ENCODE peak calls at places on chromosomes 5 and 9, in five cellular contexts. R is IMR-90, C is SK-N-SH, T is HepG2, M is K562. J is an unnamed sample.

GRCh38 chr5:78799254-78800017 is 150.9 kb upstream of the LHFPL2 start:
- DNase-seq in C (no peak), R (peak; percentile 67), T (no peak), M (no peak), J (no peak)

GRCh38 chr9:97803167-97804058 is 49.6 kb upstream of the FOXE1 start:
- DNase-seq in M (peak; percentile 94), T (peak; percentile 33), R (peak; percentile 25), C (peak; percentile 97), J (no peak)

GRCh38 chr5:69237877-69238276 is 3.2 kb downstream of the CDK7 start:
- DNase-seq in R (no peak), C (no peak), M (no peak), T (no peak), J (no peak)

GRCh38 chr9:115855458-115856133 is 298.0 kb upstream of the PAPPA start:
- DNase-seq in M (no peak), C (no peak), T (no peak), R (peak; percentile 4), J (no peak)

GRCh38 chr5:123397538-123397937 is 25.7 kb downstream of the CEP120 start:
- DNase-seq in C (no peak), R (no peak), T (no peak), M (no peak), J (no peak)

GRCh38 chr5:9512452-9512851 is 33.4 kb downstream of the SEMA5A start:
- DNase-seq in M (no peak), C (no peak), R (peak; percentile 18), T (no peak), J (no peak)

GRCh38 chr9:90822866-90823265 is 21.2 kb downstream of the SYK start:
- DNase-seq in T (no peak), C (no peak), M (no peak), R (no peak), J (no peak)

GRCh38 chr5:179405426-179406030 is 60.3 kb upstream of the ADAMTS2 start:
- DNase-seq in T (no peak), R (no peak), M (no peak), C (no peak), J (no peak)

GRCh38 chr5:96753848-96754247 is 53.9 kb downstream of the ERAP1 start:
- DNase-seq in C (peak; percentile 41), T (no peak), M (no peak), R (no peak), J (no peak)

GRCh38 chr5:113105693-113106280 is 129.2 kb downstream of the DCP2 start:
- DNase-seq in C (no peak), M (no peak), T (no peak), R (no peak), J (no peak)

GRCh38 chr5:56561-57290 is 35.2 kb upstream of the PLEKHG4B start:
- DNase-seq in M (peak; percentile 56), R (peak; percentile 52), C (no peak), T (no peak), J (no peak)

GRCh38 chr5:38640012-38640395 is 83.6 kb upstream of the LIFR start:
- DNase-seq in M (no peak), C (no peak), T (no peak), R (peak; percentile 24), J (no peak)

GRCh38 chr9:132631280-132631679 is 38.5 kb downstream of the DDX31 start:
- DNase-seq in M (no peak), R (peak; percentile 87), C (no peak), T (no peak), J (no peak)

GRCh38 chr9:34437006-34437925 is 21.1 kb downstream of the FAM219A start:
- DNase-seq in C (peak; percentile 74), T (peak; percentile 68), R (peak; percentile 79), M (peak; percentile 47), J (peak; percentile 40)

GRCh38 chr5:54624671-54625583 is 107.4 kb downstream of the SNX18 start:
- DNase-seq in C (no peak), M (no peak), R (peak; percentile 77), T (no peak), J (no peak)

GRCh38 chr5:220008-220407 is 1.9 kb downstream of the SDHA start:
- DNase-seq in C (no peak), R (no peak), T (no peak), M (no peak), J (no peak)

GRCh38 chr5:119582987-119583386 is 46.4 kb upstream of the FAM170A start:
- DNase-seq in M (no peak), T (no peak), C (no peak), R (no peak), J (no peak)

GRCh38 chr5:34599471-34600117 is 56.5 kb upstream of the RAI14 start:
- DNase-seq in C (no peak), M (no peak), T (peak; percentile 10), R (no peak), J (no peak)

GRCh38 chr5:121573844-121574243 is 277.8 kb upstream of the FTMT start:
- DNase-seq in T (no peak), C (no peak), M (no peak), R (no peak), J (no peak)

GRCh38 chr5:958701-959571 is 49.7 kb upstream of the NKD2 start:
- DNase-seq in R (peak; percentile 54), M (no peak), T (peak; percentile 75), C (peak; percentile 43), J (no peak)

GRCh38 chr5:149857499-149857898 is 87.1 kb downstream of the PDE6A start:
- DNase-seq in C (peak; percentile 33), T (no peak), M (no peak), R (no peak), J (no peak)

GRCh38 chr5:1078851-1079250 is 33.0 kb downstream of the SLC12A7 start:
- DNase-seq in C (no peak), R (no peak), M (no peak), T (no peak), J (no peak)

GRCh38 chr9:17531642-17532254 is 47.1 kb upstream of the SH3GL2 start:
- DNase-seq in C (peak; percentile 59), T (peak; percentile 32), R (peak; percentile 60), M (peak; percentile 8), J (no peak)

GRCh38 chr9:121924700-121925099 is 168.4 kb downstream of the TTLL11 start:
- DNase-seq in T (no peak), M (no peak), R (no peak), C (no peak), J (no peak)

GRCh38 chr9:121917375-121918335 is 175.5 kb downstream of the TTLL11 start:
- DNase-seq in R (no peak), C (no peak), M (no peak), T (no peak), J (no peak)

GRCh38 chr9:121926417-121926816 is 166.7 kb downstream of the TTLL11 start:
- DNase-seq in M (no peak), T (no peak), R (no peak), C (no peak), J (no peak)

GRCh38 chr9:121916008-121916407 is 177.1 kb downstream of the TTLL11 start:
- DNase-seq in T (no peak), M (no peak), C (no peak), R (peak; percentile 64), J (no peak)

DNA sequence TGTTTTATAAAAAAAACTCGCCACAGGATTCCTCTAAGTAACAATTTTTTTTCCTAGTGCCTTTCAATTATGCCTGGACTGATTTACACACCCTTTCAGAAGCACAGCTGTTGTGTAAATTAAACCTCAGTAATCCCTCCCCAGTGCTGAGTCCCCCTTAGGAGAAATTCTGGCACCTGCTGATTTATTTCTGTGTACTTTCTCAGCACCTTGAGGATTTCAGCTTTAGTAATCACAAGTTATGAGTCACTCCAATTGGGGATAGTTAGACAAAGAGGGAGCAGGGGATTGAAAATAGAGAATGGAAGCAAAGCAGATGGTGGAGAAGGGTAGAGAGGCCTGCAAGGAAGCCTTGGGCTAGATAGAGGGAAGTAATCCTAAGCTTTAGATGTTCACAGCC is 171.7 kb downstream of the TTLL11 start:
- DNase-seq in R (peak; percentile 31), M (no peak), C (no peak), T (no peak), J (no peak)
- TF ChIP-seq MXI1 in R (no peak), M (no peak), C (no peak), T (no peak), J (no peak)

DNA sequence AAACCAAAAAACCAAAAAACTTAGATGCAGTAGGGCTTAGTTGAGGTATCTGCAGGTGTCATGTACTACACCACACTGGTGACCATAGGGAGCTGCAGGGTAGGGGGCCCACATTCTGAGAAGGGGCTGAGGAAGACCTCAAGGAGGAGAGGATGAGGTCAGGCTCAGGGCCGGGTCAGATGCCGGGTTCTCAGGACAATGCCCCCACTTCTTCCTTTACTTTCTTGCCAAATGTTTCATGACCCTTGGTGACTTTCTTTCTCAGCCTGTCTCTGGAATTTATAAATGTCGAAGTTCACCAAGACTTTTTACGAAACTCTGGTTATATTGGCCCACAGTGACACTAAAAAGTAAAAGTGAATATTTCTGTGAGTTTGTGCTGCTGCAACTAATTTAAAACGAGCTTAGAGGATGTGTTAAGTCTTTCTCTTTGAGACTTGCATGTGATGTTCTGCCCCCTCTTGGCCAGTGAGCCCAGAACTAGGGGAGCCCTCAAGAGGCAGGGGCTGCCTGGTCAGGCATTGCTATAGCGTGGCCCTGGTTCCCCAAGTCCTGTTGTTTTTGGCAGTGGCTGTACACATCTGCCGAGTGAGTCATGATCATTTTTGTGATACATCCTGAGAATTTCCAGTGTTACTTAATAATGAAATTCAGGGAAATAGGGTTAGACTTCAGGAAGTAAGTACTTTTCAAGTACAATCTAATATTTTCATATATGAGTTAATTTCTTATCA is 11.2 kb downstream of the ACO1 start:
- DNase-seq in C (peak; percentile 20), R (peak; percentile 98), M (no peak), T (no peak), J (no peak)
- TF ChIP-seq MXI1 in C (no peak), R (peak; percentile 51), M (no peak), T (no peak), J (no peak)

GRCh38 chr5:168117469-168117868 is 174.0 kb upstream of the WWC1 start:
- DNase-seq in R (no peak), M (no peak), T (no peak), C (no peak), J (no peak)

GRCh38 chr5:168114444-168115017 is 176.9 kb upstream of the WWC1 start:
- DNase-seq in T (peak; percentile 44), M (peak; percentile 55), C (peak; percentile 57), R (peak; percentile 14), J (no peak)

GRCh38 chr5:168121138-168121494 is 170.3 kb upstream of the WWC1 start:
- DNase-seq in T (no peak), M (no peak), C (no peak), R (no peak), J (no peak)

GRCh38 chr5:168120416-168121137 is 170.9 kb upstream of the WWC1 start:
- DNase-seq in T (no peak), M (no peak), R (no peak), C (no peak), J (no peak)

DNA sequence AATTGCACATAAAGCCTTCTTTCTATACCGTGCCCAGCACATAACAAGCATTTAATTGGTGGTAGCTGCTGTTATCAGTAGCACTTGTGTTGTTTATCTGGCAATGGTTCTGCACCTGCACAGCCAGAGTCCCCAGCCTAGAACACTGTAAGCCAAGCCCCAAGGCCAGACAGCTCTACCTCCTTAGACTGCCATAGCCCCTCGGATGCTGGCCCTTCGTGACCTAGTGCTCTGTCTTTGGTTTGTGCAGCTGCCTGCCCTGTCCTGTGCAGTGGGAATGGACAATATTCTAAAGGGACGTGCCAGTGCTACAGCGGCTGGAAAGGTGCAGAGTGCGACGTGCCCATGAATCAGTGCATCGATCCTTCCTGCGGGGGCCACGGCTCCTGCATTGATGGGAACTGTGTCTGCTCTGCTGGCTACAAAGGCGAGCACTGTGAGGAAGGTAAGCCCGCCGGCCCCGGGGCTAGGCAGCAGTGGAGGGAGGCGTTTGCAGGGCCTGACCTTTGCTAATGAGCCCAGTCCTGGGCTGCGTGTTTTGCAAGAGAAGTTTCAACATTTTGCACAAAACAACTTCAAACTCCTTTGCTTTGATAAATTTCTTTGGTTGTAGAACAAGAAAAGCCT is 173.3 kb upstream of the WWC1 start:
- DNase-seq in M (no peak), C (no peak), T (no peak), R (no peak), J (no peak)
- TF ChIP-seq MXI1 in M (no peak), C (no peak), T (no peak), R (no peak), J (no peak)

GRCh38 chr9:23851024-23851629 is 25.1 kb upstream of the ELAVL2 start:
- DNase-seq in M (no peak), T (no peak), C (peak; percentile 57), R (no peak), J (no peak)
- TF ChIP-seq MXI1 in M (no peak), T (no peak), C (peak; percentile 38), R (no peak), J (no peak)

J was measured in GM12878.